ENCODE peak calls at places on chromosome 10, in six cellular contexts. S is fibroblast of pulmonary artery, C is Peyer's patch, G is GM12865, M is epithelial cell of esophagus, D is GM06990. F is an unnamed sample.

GRCh38 chr10:48451969-48452878 is 145.7 kb downstream of the MAPK8 start:
- DNase-seq in S (no peak), C (no peak), G (no peak), M (no peak), D (no peak), F (no peak)

GRCh38 chr10:49079499-49079898 is 35.8 kb downstream of the VSTM4 start:
- DNase-seq in S (no peak), C (no peak), G (no peak), M (no peak), D (no peak), F (no peak)

GRCh38 chr10:49592726-49593563 is 17.2 kb upstream of the SLC18A3 start:
- DNase-seq in S (peak; percentile 72), C (no peak), G (peak; percentile 60), M (peak; percentile 69), D (no peak), F (peak; percentile 73)

GRCh38 chr10:68560201-68560915 is at the start of gene TET1:
- DNase-seq in S (peak; percentile 61), C (peak; percentile 49), G (peak; percentile 52), M (peak; percentile 11), D (no peak), F (peak; percentile 39)

GRCh38 chr10:22230331-22230833 is 12.6 kb upstream of the EBLN1 start:
- DNase-seq in S (peak; percentile 77), C (no peak), G (peak; percentile 60), M (peak; percentile 61), D (no peak), F (peak; percentile 75)

GRCh38 chr10:119207713-119208552 is 562 bp downstream of the GRK5 start:
- DNase-seq in S (peak; percentile 73), C (no peak), G (peak; percentile 55), M (peak; percentile 58), D (peak; percentile 74), F (peak; percentile 39)

GRCh38 chr10:86594535-86594934 is 59.8 kb upstream of the OPN4 start:
- DNase-seq in S (peak; percentile 42), C (no peak), G (no peak), M (peak; percentile 32), D (no peak), F (peak; percentile 75)

GRCh38 chr10:78774999-78775711 is 293.6 kb upstream of the ZMIZ1 start:
- DNase-seq in S (no peak), C (no peak), G (no peak), M (no peak), D (no peak), F (no peak)

GRCh38 chr10:97999909-98000248 is 30.5 kb downstream of the CRTAC1 start:
- DNase-seq in S (no peak), C (no peak), G (no peak), M (no peak), D (no peak), F (no peak)

GRCh38 chr10:13994932-13995331 is 335.8 kb downstream of the FRMD4A start:
- DNase-seq in S (no peak), C (no peak), G (peak; percentile 67), M (no peak), D (no peak), F (no peak)

GRCh38 chr10:120600871-120601644 is 144.0 kb downstream of the PLPP4 start:
- DNase-seq in S (peak; percentile 5), C (no peak), G (peak; percentile 15), M (peak; percentile 4), D (no peak), F (peak; percentile 40)
- TF ChIP-seq CTCF in S (peak; percentile 17), C (no peak), G (no peak), M (no peak), D (peak; percentile 43), F (peak; percentile 20)

DNA sequence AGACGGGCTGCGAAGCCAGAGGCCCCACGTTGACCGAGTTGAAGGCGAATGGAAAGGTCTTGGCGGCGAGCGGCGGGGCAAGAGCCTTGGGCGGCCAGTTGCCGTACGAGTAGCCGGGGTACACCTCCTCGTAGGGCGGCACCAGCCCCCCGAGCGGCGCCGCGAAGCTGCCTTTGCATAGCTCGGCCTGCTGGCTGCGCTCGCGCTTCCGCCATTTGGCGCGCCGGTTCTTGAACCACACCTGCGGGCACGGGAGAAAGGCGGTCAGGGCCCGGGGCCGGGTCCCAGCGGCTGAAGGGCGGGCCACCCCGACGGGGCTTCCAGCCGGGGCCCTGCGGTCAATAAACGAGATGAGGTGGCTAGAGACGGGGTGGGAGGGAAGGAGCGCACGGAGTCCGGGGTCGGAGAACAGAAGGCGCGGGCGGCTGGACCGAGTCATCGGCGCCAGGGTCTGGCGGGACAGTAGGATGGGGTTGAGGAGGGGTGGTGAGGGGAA is 4.8 kb downstream of the ELOVL3 start:
- DNase-seq in S (peak; percentile 17), C (peak; percentile 70), G (peak; percentile 54), M (peak; percentile 58), D (peak; percentile 54), F (no peak)
- TF ChIP-seq CTCF in S (peak; percentile 24), C (peak; percentile 32), G (peak; percentile 29), M (peak; percentile 34), D (peak; percentile 58), F (no peak)

GRCh38 chr10:129277804-129278203 is 189.2 kb upstream of the MGMT start:
- DNase-seq in S (no peak), C (no peak), G (no peak), M (no peak), D (no peak), F (no peak)
- TF ChIP-seq CTCF in S (no peak), C (no peak), G (no peak), M (no peak), D (no peak), F (no peak)

GRCh38 chr10:113320213-113320612 is 232.6 kb upstream of the HABP2 start:
- DNase-seq in S (no peak), C (no peak), G (no peak), M (peak; percentile 11), D (no peak), F (no peak)
- TF ChIP-seq CTCF in S (no peak), C (no peak), G (no peak), M (no peak), D (no peak), F (no peak)

GRCh38 chr10:95391164-95391563 is 100.4 kb upstream of the PDLIM1 start:
- DNase-seq in S (no peak), C (no peak), G (peak; percentile 22), M (no peak), D (no peak), F (no peak)

GRCh38 chr10:95389982-95390381 is 99.2 kb upstream of the PDLIM1 start:
- DNase-seq in S (no peak), C (no peak), G (peak; percentile 51), M (no peak), D (no peak), F (no peak)

GRCh38 chr10:95392250-95392584 is 101.4 kb upstream of the PDLIM1 start:
- DNase-seq in S (no peak), C (no peak), G (no peak), M (no peak), D (no peak), F (no peak)

GRCh38 chr10:95392711-95393164 is 101.9 kb upstream of the PDLIM1 start:
- DNase-seq in S (no peak), C (no peak), G (peak; percentile 73), M (no peak), D (peak; percentile 47), F (no peak)

DNA sequence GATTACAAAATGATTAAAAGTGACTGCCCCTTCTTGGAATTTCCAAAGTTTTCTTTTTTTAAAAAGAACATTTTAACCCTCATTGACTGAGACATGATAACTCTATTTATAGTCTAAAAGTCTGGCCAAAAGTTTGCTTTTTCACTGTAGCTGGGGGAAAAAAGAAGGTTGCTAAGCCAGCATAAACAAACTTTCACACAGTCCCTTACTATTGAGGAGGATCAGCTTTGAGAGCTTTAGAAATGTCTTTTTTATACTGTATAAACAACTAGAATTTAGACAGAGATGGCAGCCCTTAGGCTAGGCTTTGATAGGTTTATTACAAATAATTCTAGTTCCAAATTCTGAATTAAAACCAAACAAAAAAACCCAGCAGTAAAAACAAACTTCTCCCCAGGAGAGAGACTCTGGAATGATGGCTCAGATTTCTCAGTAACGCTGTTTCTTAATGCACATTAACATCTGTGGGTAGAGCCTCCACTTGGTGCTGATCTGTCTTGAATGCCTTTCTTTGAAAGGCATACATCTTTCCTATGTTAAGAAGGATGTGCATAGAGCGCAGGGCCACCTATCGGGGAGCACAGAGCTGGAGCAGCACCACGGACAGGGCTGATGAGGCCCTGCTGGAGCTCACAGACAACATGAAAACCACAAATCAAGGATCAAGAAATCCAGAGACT is 100.9 kb upstream of the PDLIM1 start:
- DNase-seq in S (peak; percentile 63), C (no peak), G (peak; percentile 48), M (peak; percentile 61), D (no peak), F (peak; percentile 25)
- TF ChIP-seq CTCF in S (peak; percentile 38), C (no peak), G (no peak), M (peak; percentile 46), D (no peak), F (no peak)

GRCh38 chr10:47217123-47217522 is 82.9 kb upstream of the GDF10 start:
- DNase-seq in S (no peak), C (no peak), G (no peak), M (no peak), D (no peak), F (no peak)

GRCh38 chr10:47222461-47222860 is 77.5 kb upstream of the GDF10 start:
- DNase-seq in S (no peak), C (no peak), G (no peak), M (no peak), D (no peak), F (no peak)

GRCh38 chr10:47223236-47223635 is 76.8 kb upstream of the GDF10 start:
- DNase-seq in S (no peak), C (no peak), G (no peak), M (no peak), D (no peak), F (no peak)

GRCh38 chr10:47214520-47214919 is 85.5 kb upstream of the GDF10 start:
- DNase-seq in S (peak; percentile 2), C (no peak), G (no peak), M (no peak), D (no peak), F (no peak)

GRCh38 chr10:47218803-47219202 is 81.2 kb upstream of the GDF10 start:
- DNase-seq in S (no peak), C (no peak), G (no peak), M (no peak), D (no peak), F (no peak)
- TF ChIP-seq CTCF in S (no peak), C (no peak), G (no peak), M (no peak), D (no peak), F (no peak)

GRCh38 chr10:51083280-51083986 is 9.1 kb downstream of the PRKG1 start:
- DNase-seq in S (peak; percentile 32), C (no peak), G (no peak), M (no peak), D (no peak), F (no peak)
- TF ChIP-seq CTCF in S (peak; percentile 6), C (no peak), G (no peak), M (no peak), D (no peak), F (no peak)

DNA sequence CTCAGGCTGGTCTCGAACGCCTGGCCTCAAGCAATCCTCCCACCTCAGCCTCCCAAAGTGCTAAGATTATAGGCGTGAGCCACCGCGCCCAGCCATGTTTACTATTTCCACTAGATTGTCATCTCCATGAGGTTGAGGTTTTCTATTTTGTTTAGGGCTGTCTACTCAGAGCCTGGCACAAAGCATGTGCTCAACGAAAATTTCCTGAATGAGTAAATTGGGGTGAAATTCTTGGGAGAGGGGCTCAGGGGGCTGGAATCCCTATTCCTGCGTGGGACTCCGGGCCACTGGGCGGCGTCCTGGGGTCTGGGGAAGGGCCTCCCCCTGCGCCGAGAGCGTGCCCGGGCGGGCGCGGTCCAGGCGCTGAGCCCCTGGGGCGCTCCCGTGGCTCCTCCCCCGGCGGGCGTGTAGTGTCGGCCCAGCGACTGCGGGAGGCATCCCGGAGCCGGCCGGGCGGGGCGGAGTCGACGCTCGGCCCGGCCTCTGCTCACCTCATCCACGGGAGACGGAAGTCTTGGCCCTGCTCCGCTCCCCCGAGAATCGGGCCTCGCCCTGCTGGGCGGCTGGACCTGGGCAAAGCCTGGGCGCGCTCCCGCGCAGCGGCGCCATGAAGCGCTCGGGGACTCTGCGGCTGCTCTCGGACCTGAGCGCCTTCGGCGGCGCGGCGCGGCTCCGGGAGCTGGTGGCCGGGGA is at the start of gene HPS6:
- DNase-seq in S (peak; percentile 89), C (peak; percentile 95), G (peak; percentile 94), M (peak; percentile 97), D (peak; percentile 96), F (peak; percentile 93)
- TF ChIP-seq CTCF in S (no peak), C (peak; percentile 5), G (no peak), M (no peak), D (peak; percentile 35), F (no peak)